ENCODE peak calls at places on chromosome 6, in nine cellular contexts. U is skeletal muscle cell; B is B cell; Z is Karpas-422; C is NCI-H2107; G is H54; F is left ventricle myocardium inferior; Y is stimulated activated CD4-positive, alpha-beta T cell treated with anti-CD3 and anti-CD28 coated beads, Interleukin-2, amount 100 ng/mL, for 48 hours; V is AG09319. J is an unnamed sample.

GRCh38 chr6:90598192-90598951 is 11.5 kb upstream of the MAP3K7 start:
- DNase-seq in V (no peak), G (no peak), C (no peak), U (no peak), Z (no peak), B (no peak), F (no peak), Y (no peak), J (no peak)

GRCh38 chr6:119443993-119444641 is 94.6 kb upstream of the MAN1A1 start:
- DNase-seq in F (no peak), C (no peak), G (no peak), U (no peak), B (no peak), Y (no peak), V (no peak), Z (no peak), J (no peak)

GRCh38 chr6:119379809-119380208 is 30.2 kb upstream of the MAN1A1 start:
- DNase-seq in C (no peak), B (no peak), G (no peak), F (no peak), Z (no peak), Y (no peak), V (no peak), U (no peak), J (no peak)

GRCh38 chr6:1424306-1424927 is 35.0 kb downstream of the FOXF2 start:
- DNase-seq in C (no peak), Y (peak; percentile 13), B (no peak), G (peak; percentile 53), V (peak; percentile 56), Z (peak; percentile 62), U (peak; percentile 22), F (peak; percentile 20), J (peak; percentile 41)

GRCh38 chr6:130981409-130981808 is 81.6 kb downstream of the EPB41L2 start:
- DNase-seq in Y (no peak), C (no peak), B (no peak), Z (no peak), G (no peak), U (peak; percentile 59), F (no peak), V (no peak), J (no peak)

GRCh38 chr6:38021029-38021428 is 201.5 kb downstream of the ZFAND3 start:
- DNase-seq in B (no peak), C (no peak), F (no peak), Y (no peak), U (no peak), Z (no peak), V (no peak), G (no peak), J (no peak)

GRCh38 chr6:44831002-44831610 is 443.6 kb downstream of the CDC5L start:
- DNase-seq in F (no peak), Y (no peak), Z (no peak), U (peak; percentile 20), G (no peak), V (no peak), B (no peak), C (no peak), J (no peak)

GRCh38 chr6:33437666-33438065 is 16.7 kb upstream of the ZBTB9 start:
- DNase-seq in F (no peak), G (no peak), U (no peak), Y (no peak), B (peak; percentile 27), C (no peak), V (no peak), Z (no peak), J (no peak)